ENCODE peak calls at places on chromosomes 5 and 9, in four cellular contexts. One of them, this sample, is unnamed.

GRCh38 chr5:170596482-170596881 is 92.7 kb downstream of the KCNIP1 start:
- DNase-seq in mesothelial cell of epicardium: no peak
- DNase-seq in upper lobe of right lung: no peak
- DNase-seq in colonic mucosa: no peak
- DNase-seq in this sample: no peak

GRCh38 chr9:123742009-123742767 is 187.7 kb downstream of the DENND1A start:
- DNase-seq in mesothelial cell of epicardium: no peak
- DNase-seq in upper lobe of right lung: no peak
- DNase-seq in colonic mucosa: no peak
- DNase-seq in this sample: peak; percentile 45

GRCh38 chr5:10876345-10876744 is 115.3 kb upstream of the DAP start:
- DNase-seq in mesothelial cell of epicardium: no peak
- DNase-seq in upper lobe of right lung: no peak
- DNase-seq in colonic mucosa: no peak
- DNase-seq in this sample: no peak

GRCh38 chr9:99105152-99106043 is 485 bp downstream of the TGFBR1 start:
- DNase-seq in mesothelial cell of epicardium: peak; percentile 68
- DNase-seq in upper lobe of right lung: peak; percentile 95
- DNase-seq in colonic mucosa: peak; percentile 80
- DNase-seq in this sample: peak; percentile 74

GRCh38 chr9:82939451-82939850 is 123.5 kb downstream of the RASEF start:
- DNase-seq in mesothelial cell of epicardium: no peak
- DNase-seq in upper lobe of right lung: no peak
- DNase-seq in colonic mucosa: no peak
- DNase-seq in this sample: peak; percentile 25

GRCh38 chr5:27876071-27876470 is 837.7 kb upstream of the CDH9 start:
- DNase-seq in mesothelial cell of epicardium: no peak
- DNase-seq in upper lobe of right lung: no peak
- DNase-seq in colonic mucosa: no peak
- DNase-seq in this sample: no peak

GRCh38 chr5:111697881-111698757 is 58.9 kb downstream of the NREP start:
- DNase-seq in mesothelial cell of epicardium: no peak
- DNase-seq in upper lobe of right lung: no peak
- DNase-seq in colonic mucosa: no peak
- DNase-seq in this sample: peak; percentile 35

GRCh38 chr5:1075931-1076330 is 35.9 kb downstream of the SLC12A7 start:
- DNase-seq in mesothelial cell of epicardium: no peak
- DNase-seq in upper lobe of right lung: no peak
- DNase-seq in colonic mucosa: no peak
- DNase-seq in this sample: no peak

GRCh38 chr9:33737811-33738606 is 57.4 kb upstream of the PRSS3 start:
- DNase-seq in mesothelial cell of epicardium: peak; percentile 51
- DNase-seq in upper lobe of right lung: no peak
- DNase-seq in colonic mucosa: peak; percentile 52
- DNase-seq in this sample: peak; percentile 79

GRCh38 chr9:124036578-124036977 is 25.0 kb downstream of the LHX2 start:
- DNase-seq in mesothelial cell of epicardium: no peak
- DNase-seq in upper lobe of right lung: no peak
- DNase-seq in colonic mucosa: no peak
- DNase-seq in this sample: no peak

GRCh38 chr5:83255268-83255667 is 177.9 kb downstream of the XRCC4 start:
- DNase-seq in mesothelial cell of epicardium: no peak
- DNase-seq in upper lobe of right lung: no peak
- DNase-seq in colonic mucosa: no peak
- DNase-seq in this sample: peak; percentile 54

GRCh38 chr9:127783111-127783621 is 2.7 kb upstream of the CDK9 start:
- DNase-seq in mesothelial cell of epicardium: no peak
- DNase-seq in upper lobe of right lung: peak; percentile 83
- DNase-seq in colonic mucosa: peak; percentile 58
- DNase-seq in this sample: no peak

GRCh38 chr5:77358566-77359205 is 133.4 kb downstream of the WDR41 start:
- DNase-seq in mesothelial cell of epicardium: no peak
- DNase-seq in upper lobe of right lung: no peak
- DNase-seq in colonic mucosa: no peak
- DNase-seq in this sample: peak; percentile 65

GRCh38 chr9:109418827-109419226 is 79.3 kb downstream of the PTPN3 start:
- DNase-seq in mesothelial cell of epicardium: no peak
- DNase-seq in upper lobe of right lung: no peak
- DNase-seq in colonic mucosa: no peak
- DNase-seq in this sample: no peak

GRCh38 chr5:52706775-52707174 is 80.9 kb upstream of the ITGA1 start:
- DNase-seq in mesothelial cell of epicardium: no peak
- DNase-seq in upper lobe of right lung: no peak
- DNase-seq in colonic mucosa: no peak
- DNase-seq in this sample: no peak

GRCh38 chr5:135458921-135459331 is 6.8 kb upstream of the TIFAB start:
- DNase-seq in mesothelial cell of epicardium: no peak
- DNase-seq in upper lobe of right lung: peak; percentile 91
- DNase-seq in colonic mucosa: peak; percentile 74
- DNase-seq in this sample: peak; percentile 89

GRCh38 chr5:132065351-132065937 is 5.0 kb downstream of the IL3 start:
- DNase-seq in mesothelial cell of epicardium: peak; percentile 61
- DNase-seq in upper lobe of right lung: peak; percentile 80
- DNase-seq in colonic mucosa: peak; percentile 50
- DNase-seq in this sample: peak; percentile 85

GRCh38 chr5:5658226-5658625 is 235.7 kb downstream of the ICE1 start:
- DNase-seq in mesothelial cell of epicardium: no peak
- DNase-seq in upper lobe of right lung: no peak
- DNase-seq in colonic mucosa: peak; percentile 19
- DNase-seq in this sample: peak; percentile 24

GRCh38 chr9:121770415-121771273 is 119.2 kb downstream of the DAB2IP start:
- DNase-seq in mesothelial cell of epicardium: no peak
- DNase-seq in upper lobe of right lung: no peak
- DNase-seq in colonic mucosa: no peak
- DNase-seq in this sample: peak; percentile 56

GRCh38 chr5:1808466-1808865 is 7.3 kb downstream of the NDUFS6 start:
- DNase-seq in mesothelial cell of epicardium: no peak
- DNase-seq in upper lobe of right lung: no peak
- DNase-seq in colonic mucosa: no peak
- DNase-seq in this sample: peak; percentile 76

GRCh38 chr5:97192580-97193421 is 9.8 kb upstream of the RIOK2 start:
- DNase-seq in mesothelial cell of epicardium: no peak
- DNase-seq in upper lobe of right lung: no peak
- DNase-seq in colonic mucosa: no peak
- DNase-seq in this sample: no peak

GRCh38 chr9:87667164-87667738 is 58.7 kb upstream of the CTSL start:
- DNase-seq in mesothelial cell of epicardium: no peak
- DNase-seq in upper lobe of right lung: no peak
- DNase-seq in colonic mucosa: no peak
- DNase-seq in this sample: peak; percentile 24
- TF ChIP-seq CTCF in mesothelial cell of epicardium: peak; percentile 38
- TF ChIP-seq CTCF in upper lobe of right lung: peak; percentile 29
- TF ChIP-seq CTCF in colonic mucosa: no peak
- TF ChIP-seq CTCF in this sample: peak; percentile 32

DNA sequence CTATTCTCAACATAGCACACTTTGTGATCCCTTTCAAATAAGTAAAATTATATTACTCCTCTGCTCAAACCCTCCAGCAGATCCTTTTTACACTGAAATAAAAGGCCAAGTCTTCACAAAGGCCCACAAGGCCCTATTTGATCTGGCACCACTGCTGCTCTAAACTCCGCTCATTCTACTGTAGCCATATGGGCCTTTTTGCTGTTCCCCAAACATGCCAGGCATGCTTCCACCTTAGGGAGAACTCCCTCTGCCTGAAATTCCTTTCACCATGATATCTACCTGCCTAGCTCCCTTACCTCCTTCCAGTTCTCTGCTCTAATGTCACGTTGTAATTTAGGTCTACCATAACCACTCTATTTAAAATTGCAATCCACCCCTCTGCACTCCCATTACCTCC is 28.3 kb downstream of the NRG2 start:
- DNase-seq in mesothelial cell of epicardium: no peak
- DNase-seq in upper lobe of right lung: no peak
- DNase-seq in colonic mucosa: no peak
- DNase-seq in this sample: no peak
- TF ChIP-seq CTCF in mesothelial cell of epicardium: no peak
- TF ChIP-seq CTCF in upper lobe of right lung: no peak
- TF ChIP-seq CTCF in colonic mucosa: no peak
- TF ChIP-seq CTCF in this sample: no peak

GRCh38 chr5:89436464-89436863 is 553.5 kb upstream of the MEF2C start:
- DNase-seq in mesothelial cell of epicardium: no peak
- DNase-seq in upper lobe of right lung: no peak
- DNase-seq in colonic mucosa: no peak
- DNase-seq in this sample: no peak
- TF ChIP-seq CTCF in mesothelial cell of epicardium: no peak
- TF ChIP-seq CTCF in upper lobe of right lung: no peak
- TF ChIP-seq CTCF in colonic mucosa: no peak
- TF ChIP-seq CTCF in this sample: no peak

GRCh38 chr5:59445741-59446140 is 447.8 kb downstream of the PDE4D start:
- DNase-seq in mesothelial cell of epicardium: no peak
- DNase-seq in upper lobe of right lung: no peak
- DNase-seq in colonic mucosa: no peak
- DNase-seq in this sample: no peak

GRCh38 chr5:59450245-59450644 is 443.3 kb downstream of the PDE4D start:
- DNase-seq in mesothelial cell of epicardium: no peak
- DNase-seq in upper lobe of right lung: no peak
- DNase-seq in colonic mucosa: no peak
- DNase-seq in this sample: peak; percentile 7
- TF ChIP-seq CTCF in mesothelial cell of epicardium: no peak
- TF ChIP-seq CTCF in upper lobe of right lung: no peak
- TF ChIP-seq CTCF in colonic mucosa: no peak
- TF ChIP-seq CTCF in this sample: peak; percentile 26

DNA sequence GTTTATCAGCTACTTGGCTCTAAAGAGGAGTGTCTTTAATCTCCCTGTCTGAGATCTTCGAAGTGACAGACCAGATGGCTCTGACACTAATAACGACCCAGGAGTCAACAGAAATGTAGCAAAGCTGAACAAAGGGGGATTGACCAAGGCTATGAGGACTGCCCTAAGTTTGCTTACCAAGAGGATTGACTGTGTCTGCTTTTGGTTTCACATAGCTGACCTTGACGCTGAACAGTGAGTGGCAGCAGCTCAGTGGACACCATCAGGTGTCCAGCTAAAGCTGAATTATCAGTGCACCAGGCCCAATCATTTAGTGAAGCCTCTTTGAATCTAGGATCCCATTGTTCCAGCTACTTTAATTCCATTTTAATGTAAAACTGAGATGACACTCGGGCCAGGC is 262.6 kb downstream of the COX7C start:
- DNase-seq in mesothelial cell of epicardium: no peak
- DNase-seq in upper lobe of right lung: no peak
- DNase-seq in colonic mucosa: no peak
- DNase-seq in this sample: no peak
- TF ChIP-seq CTCF in mesothelial cell of epicardium: no peak
- TF ChIP-seq CTCF in upper lobe of right lung: no peak
- TF ChIP-seq CTCF in colonic mucosa: no peak
- TF ChIP-seq CTCF in this sample: no peak

DNA sequence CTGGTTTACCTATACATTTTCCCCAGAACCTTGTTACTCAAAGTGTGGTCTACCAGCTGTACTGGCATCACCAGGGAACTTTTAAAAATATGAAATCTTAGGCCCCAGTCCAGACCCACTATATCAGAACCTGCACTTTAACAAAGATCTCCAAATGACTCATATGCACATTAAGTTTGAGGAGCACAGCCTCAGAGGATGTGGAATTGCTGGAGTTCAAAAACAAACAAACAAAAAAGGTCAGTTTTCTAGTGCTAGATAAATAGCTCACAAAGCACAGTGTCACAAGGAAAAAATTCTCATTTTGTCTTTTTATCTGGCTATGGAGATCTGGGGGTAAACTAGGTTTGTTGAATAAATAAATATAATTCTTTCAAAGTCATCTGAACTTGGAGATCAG is 68.9 kb upstream of the ANKRD55 start:
- DNase-seq in mesothelial cell of epicardium: no peak
- DNase-seq in upper lobe of right lung: no peak
- DNase-seq in colonic mucosa: no peak
- DNase-seq in this sample: no peak
- TF ChIP-seq CTCF in mesothelial cell of epicardium: no peak
- TF ChIP-seq CTCF in upper lobe of right lung: no peak
- TF ChIP-seq CTCF in colonic mucosa: no peak
- TF ChIP-seq CTCF in this sample: no peak

DNA sequence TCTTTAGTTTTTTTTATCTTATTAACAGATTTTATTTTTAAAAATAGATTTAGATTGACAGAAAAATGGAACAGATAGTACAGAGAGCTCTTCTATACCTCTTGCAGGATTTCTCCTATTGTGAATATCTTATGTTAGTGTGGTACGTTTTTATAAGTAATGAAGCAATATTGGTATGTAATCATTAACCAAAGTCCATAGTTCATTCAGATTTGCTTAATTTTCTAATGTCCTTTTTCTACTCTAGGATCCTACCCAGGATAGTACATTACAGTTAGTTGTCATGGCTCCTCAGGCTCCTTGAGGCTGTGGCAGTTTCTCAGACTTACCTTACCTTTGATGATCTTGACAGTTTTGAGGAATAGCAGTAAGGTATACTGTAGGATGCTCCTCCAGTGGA is 30.4 kb downstream of the PPP2R2B start:
- DNase-seq in mesothelial cell of epicardium: no peak
- DNase-seq in upper lobe of right lung: no peak
- DNase-seq in colonic mucosa: no peak
- DNase-seq in this sample: no peak
- TF ChIP-seq CTCF in mesothelial cell of epicardium: no peak
- TF ChIP-seq CTCF in upper lobe of right lung: no peak
- TF ChIP-seq CTCF in colonic mucosa: no peak
- TF ChIP-seq CTCF in this sample: no peak

GRCh38 chr5:55226934-55227737 is at the start of gene MCIDAS:
- DNase-seq in mesothelial cell of epicardium: peak; percentile 55
- DNase-seq in upper lobe of right lung: peak; percentile 70
- DNase-seq in colonic mucosa: peak; percentile 64
- DNase-seq in this sample: peak; percentile 35
- TF ChIP-seq CTCF in mesothelial cell of epicardium: no peak
- TF ChIP-seq CTCF in upper lobe of right lung: peak; percentile 5
- TF ChIP-seq CTCF in colonic mucosa: no peak
- TF ChIP-seq CTCF in this sample: no peak

GRCh38 chr9:118529210-118529609 is 825.0 kb downstream of the TLR4 start:
- DNase-seq in mesothelial cell of epicardium: no peak
- DNase-seq in upper lobe of right lung: no peak
- DNase-seq in colonic mucosa: no peak
- DNase-seq in this sample: peak; percentile 58

GRCh38 chr9:118529624-118530214 is 825.5 kb downstream of the TLR4 start:
- DNase-seq in mesothelial cell of epicardium: no peak
- DNase-seq in upper lobe of right lung: no peak
- DNase-seq in colonic mucosa: no peak
- DNase-seq in this sample: peak; percentile 2

GRCh38 chr9:118538981-118539380 is 830.3 kb downstream of the BRINP1 start:
- DNase-seq in mesothelial cell of epicardium: no peak
- DNase-seq in upper lobe of right lung: no peak
- DNase-seq in colonic mucosa: no peak
- DNase-seq in this sample: no peak

GRCh38 chr9:118533850-118534249 is 829.6 kb downstream of the TLR4 start:
- DNase-seq in mesothelial cell of epicardium: no peak
- DNase-seq in upper lobe of right lung: no peak
- DNase-seq in colonic mucosa: no peak
- DNase-seq in this sample: no peak

DNA sequence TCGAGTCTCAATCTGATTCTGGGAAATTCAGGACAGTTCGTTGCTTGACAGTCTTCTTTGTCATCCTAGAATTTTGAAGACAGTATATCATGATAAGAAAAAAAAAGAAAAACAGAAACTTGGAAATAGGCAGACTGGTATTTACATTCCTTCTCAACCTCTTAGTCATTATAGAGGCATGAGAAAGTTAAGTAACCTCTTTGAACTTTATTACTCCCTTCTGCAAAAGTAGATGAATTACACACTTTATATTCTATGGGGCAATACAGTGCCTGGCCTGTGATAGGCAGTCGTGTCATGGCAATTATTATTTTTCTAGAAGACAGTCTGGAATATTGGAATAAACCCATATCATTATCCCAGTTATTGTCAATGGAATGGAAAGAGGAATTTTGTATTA is 828.9 kb downstream of the TLR4 start:
- DNase-seq in mesothelial cell of epicardium: no peak
- DNase-seq in upper lobe of right lung: no peak
- DNase-seq in colonic mucosa: no peak
- DNase-seq in this sample: no peak
- TF ChIP-seq CTCF in mesothelial cell of epicardium: no peak
- TF ChIP-seq CTCF in upper lobe of right lung: no peak
- TF ChIP-seq CTCF in colonic mucosa: no peak
- TF ChIP-seq CTCF in this sample: no peak